ENCODE peak calls at places on chromosomes 5 and 9, in eight cellular contexts. M, C, U, W, K, D, N and B are unnamed samples.

GRCh38 chr9:136886610-136887597 is 588 bp downstream of the TRAF2 start:
- DNase-seq in M (peak), C (no peak), U (peak), W (peak), K (peak), D (peak), N (no peak), B (peak)

GRCh38 chr5:142426676-142427364 is 102.0 kb upstream of the SPRY4 start:
- DNase-seq in M (no peak), C (no peak), U (no peak), W (no peak), K (no peak), D (no peak), N (no peak), B (no peak)

GRCh38 chr5:130333089-130333488 is 428.8 kb downstream of the CHSY3 start:
- DNase-seq in M (no peak), C (no peak), U (peak), W (no peak), K (no peak), D (no peak), N (no peak), B (no peak)

GRCh38 chr9:127445851-127446719 is 5.1 kb downstream of the RPL12 start:
- DNase-seq in M (no peak), C (no peak), U (peak), W (peak), K (no peak), D (no peak), N (no peak), B (no peak)

GRCh38 chr5:88724201-88724600 is 158.8 kb downstream of the MEF2C start:
- DNase-seq in M (no peak), C (no peak), U (peak), W (no peak), K (no peak), D (no peak), N (no peak), B (no peak)

GRCh38 chr5:134146651-134147544 is 29.9 kb downstream of the SKP1 start:
- DNase-seq in M (no peak), C (no peak), U (no peak), W (no peak), K (no peak), D (no peak), N (no peak), B (no peak)

GRCh38 chr9:133701981-133702797 is 36.0 kb downstream of the SARDH start:
- DNase-seq in M (peak), C (peak), U (no peak), W (peak), K (no peak), D (peak), N (no peak), B (no peak)

GRCh38 chr9:135907006-135907434 is 326 bp downstream of the CAMSAP1 start:
- DNase-seq in M (no peak), C (no peak), U (peak), W (no peak), K (no peak), D (no peak), N (no peak), B (no peak)

GRCh38 chr9:11086561-11086960 is 473.8 kb upstream of the PTPRD start:
- DNase-seq in M (no peak), C (no peak), U (no peak), W (no peak), K (no peak), D (no peak), N (no peak), B (no peak)

GRCh38 chr5:37637165-37637845 is 202.5 kb downstream of the GDNF start:
- DNase-seq in M (no peak), C (no peak), U (peak), W (no peak), K (no peak), D (no peak), N (no peak), B (no peak)

GRCh38 chr5:14669975-14670374 is 5.5 kb downstream of the OTULIN start:
- DNase-seq in M (no peak), C (no peak), U (peak), W (no peak), K (no peak), D (no peak), N (no peak), B (no peak)

GRCh38 chr9:95447660-95448420 is 68.9 kb downstream of the PTCH1 start:
- DNase-seq in M (no peak), C (no peak), U (no peak), W (no peak), K (no peak), D (no peak), N (no peak), B (no peak)

GRCh38 chr5:79023947-79024346 is 38.8 kb upstream of the ARSB start:
- DNase-seq in M (no peak), C (no peak), U (no peak), W (no peak), K (no peak), D (no peak), N (no peak), B (no peak)

GRCh38 chr9:127397722-127398647 is 1.0 kb downstream of the SLC2A8 start:
- DNase-seq in M (no peak), C (no peak), U (peak), W (peak), K (no peak), D (no peak), N (peak), B (peak)

GRCh38 chr9:31140316-31140715 is 1244.1 kb upstream of the ACO1 start:
- DNase-seq in M (no peak), C (no peak), U (no peak), W (no peak), K (no peak), D (no peak), N (no peak), B (no peak)

GRCh38 chr5:158414780-158415179 is 555.8 kb upstream of the CLINT1 start:
- DNase-seq in M (no peak), C (no peak), U (peak), W (no peak), K (no peak), D (no peak), N (no peak), B (no peak)

GRCh38 chr5:38367410-38367809 is 109.1 kb downstream of the EGFLAM start:
- DNase-seq in M (no peak), C (no peak), U (no peak), W (no peak), K (no peak), D (no peak), N (no peak), B (no peak)

GRCh38 chr5:137141779-137142178 is 357.3 kb downstream of the SPOCK1 start:
- DNase-seq in M (no peak), C (no peak), U (peak), W (no peak), K (no peak), D (no peak), N (no peak), B (no peak)

GRCh38 chr5:6359941-6360683 is 18.2 kb downstream of the MED10 start:
- DNase-seq in M (no peak), C (peak), U (peak), W (peak), K (no peak), D (no peak), N (peak), B (no peak)

GRCh38 chr5:124887223-124887622 is 140.8 kb upstream of the ZNF608 start:
- DNase-seq in M (no peak), C (no peak), U (no peak), W (no peak), K (no peak), D (no peak), N (no peak), B (no peak)

GRCh38 chr9:113687680-113688371 is 188.3 kb upstream of the ZNF618 start:
- DNase-seq in M (no peak), C (no peak), U (no peak), W (peak), K (no peak), D (no peak), N (peak), B (no peak)

GRCh38 chr5:71564884-71565283 is 22.3 kb upstream of the MCCC2 start:
- DNase-seq in M (no peak), C (no peak), U (no peak), W (no peak), K (no peak), D (no peak), N (no peak), B (no peak)

GRCh38 chr9:19969721-19970120 is 180.9 kb upstream of the SLC24A2 start:
- DNase-seq in M (no peak), C (no peak), U (no peak), W (no peak), K (no peak), D (no peak), N (no peak), B (no peak)